ENCODE peak calls at places on chromosomes 6 and 20, in five cellular contexts. E, J, B, H and L are unnamed samples.

GRCh38 chr6:48826318-48826595 is 636.8 kb downstream of the MMUT start:
- DNase-seq in E (no peak), J (no peak), B (no peak), H (no peak), L (no peak)

GRCh38 chr20:2508631-2509467 is at the start of gene ZNF343:
- DNase-seq in E (peak; percentile 72), J (peak; percentile 78), B (peak; percentile 63), H (peak; percentile 74), L (peak; percentile 69)

GRCh38 chr20:37342231-37343177 is 3.4 kb upstream of the SRC start:
- DNase-seq in E (no peak), J (peak; percentile 10), B (no peak), H (no peak), L (no peak)

GRCh38 chr6:17431581-17431980 is 38.2 kb downstream of the CAP2 start:
- DNase-seq in E (no peak), J (no peak), B (no peak), H (no peak), L (peak; percentile 78)

GRCh38 chr6:20978176-20978614 is 443.9 kb downstream of the CDKAL1 start:
- DNase-seq in E (no peak), J (no peak), B (no peak), H (no peak), L (peak; percentile 44)

GRCh38 chr20:62925420-62926228 is 681 bp downstream of the DIDO1 start:
- DNase-seq in E (no peak), J (peak; percentile 41), B (peak; percentile 15), H (peak; percentile 69), L (no peak)

GRCh38 chr6:15026832-15027231 is 219.0 kb upstream of the JARID2 start:
- DNase-seq in E (no peak), J (peak; percentile 34), B (no peak), H (no peak), L (no peak)

GRCh38 chr20:34079818-34080217 is 32.2 kb downstream of the EIF2S2 start:
- DNase-seq in E (no peak), J (no peak), B (no peak), H (no peak), L (no peak)

GRCh38 chr6:129683606-129684322 is 26.2 kb downstream of the ARHGAP18 start:
- DNase-seq in E (peak; percentile 31), J (peak; percentile 71), B (peak; percentile 42), H (peak; percentile 79), L (peak; percentile 98)